ENCODE peak calls at places on chromosomes 16 and 17, in six cellular contexts. One of them, this sample, is unnamed.

GRCh38 chr16:13289515-13289914 is 388.1 kb downstream of the SHISA9 start:
- DNase-seq in SW480: no peak
- DNase-seq in bronchial epithelial cell: peak; percentile 17
- DNase-seq in astrocyte of the hippocampus: no peak
- DNase-seq in posterior cingulate gyrus: no peak
- DNase-seq in NK-92 treated with Interleukin-12 subunit alpha and Interleukin-12 subunit beta, amount 100 ng/mL, for 24 hours: no peak
- DNase-seq in this sample: no peak

GRCh38 chr17:31371511-31372097 is 19.9 kb upstream of the RAB11FIP4 start:
- DNase-seq in SW480: no peak
- DNase-seq in bronchial epithelial cell: peak; percentile 38
- DNase-seq in astrocyte of the hippocampus: no peak
- DNase-seq in posterior cingulate gyrus: no peak
- DNase-seq in NK-92 treated with Interleukin-12 subunit alpha and Interleukin-12 subunit beta, amount 100 ng/mL, for 24 hours: no peak
- DNase-seq in this sample: no peak

GRCh38 chr17:8799001-8799850 is at the start of gene MFSD6L:
- DNase-seq in SW480: peak; percentile 80
- DNase-seq in bronchial epithelial cell: no peak
- DNase-seq in astrocyte of the hippocampus: peak; percentile 18
- DNase-seq in posterior cingulate gyrus: no peak
- DNase-seq in NK-92 treated with Interleukin-12 subunit alpha and Interleukin-12 subunit beta, amount 100 ng/mL, for 24 hours: no peak
- DNase-seq in this sample: no peak

GRCh38 chr16:29316673-29317237 is 89.8 kb downstream of the NPIPB11 start:
- DNase-seq in SW480: no peak
- DNase-seq in bronchial epithelial cell: no peak
- DNase-seq in astrocyte of the hippocampus: peak; percentile 33
- DNase-seq in posterior cingulate gyrus: no peak
- DNase-seq in NK-92 treated with Interleukin-12 subunit alpha and Interleukin-12 subunit beta, amount 100 ng/mL, for 24 hours: no peak
- DNase-seq in this sample: no peak

GRCh38 chr17:76271669-76272540 is 6.8 kb downstream of the UBALD2 start:
- DNase-seq in SW480: no peak
- DNase-seq in bronchial epithelial cell: no peak
- DNase-seq in astrocyte of the hippocampus: no peak
- DNase-seq in posterior cingulate gyrus: no peak
- DNase-seq in NK-92 treated with Interleukin-12 subunit alpha and Interleukin-12 subunit beta, amount 100 ng/mL, for 24 hours: peak; percentile 79
- DNase-seq in this sample: peak; percentile 70

GRCh38 chr17:78315355-78316114 is 44.3 kb downstream of the SOCS3 start:
- DNase-seq in SW480: peak; percentile 53
- DNase-seq in bronchial epithelial cell: peak; percentile 92
- DNase-seq in astrocyte of the hippocampus: peak; percentile 93
- DNase-seq in posterior cingulate gyrus: no peak
- DNase-seq in NK-92 treated with Interleukin-12 subunit alpha and Interleukin-12 subunit beta, amount 100 ng/mL, for 24 hours: peak; percentile 42
- DNase-seq in this sample: no peak

GRCh38 chr17:18280766-18281165 is 20.3 kb downstream of the MIEF2 start:
- DNase-seq in SW480: no peak
- DNase-seq in bronchial epithelial cell: no peak
- DNase-seq in astrocyte of the hippocampus: peak; percentile 62
- DNase-seq in posterior cingulate gyrus: no peak
- DNase-seq in NK-92 treated with Interleukin-12 subunit alpha and Interleukin-12 subunit beta, amount 100 ng/mL, for 24 hours: no peak
- DNase-seq in this sample: no peak

GRCh38 chr17:72116692-72117469 is 3.9 kb upstream of the SOX9 start:
- DNase-seq in SW480: no peak
- DNase-seq in bronchial epithelial cell: no peak
- DNase-seq in astrocyte of the hippocampus: peak; percentile 76
- DNase-seq in posterior cingulate gyrus: no peak
- DNase-seq in NK-92 treated with Interleukin-12 subunit alpha and Interleukin-12 subunit beta, amount 100 ng/mL, for 24 hours: no peak
- DNase-seq in this sample: no peak

GRCh38 chr16:55501549-55502322 is 7.1 kb upstream of the LPCAT2 start:
- DNase-seq in SW480: peak; percentile 63
- DNase-seq in bronchial epithelial cell: peak; percentile 45
- DNase-seq in astrocyte of the hippocampus: no peak
- DNase-seq in posterior cingulate gyrus: no peak
- DNase-seq in NK-92 treated with Interleukin-12 subunit alpha and Interleukin-12 subunit beta, amount 100 ng/mL, for 24 hours: no peak
- DNase-seq in this sample: no peak

GRCh38 chr17:79461041-79461440 is 149.8 kb downstream of the RBFOX3 start:
- DNase-seq in SW480: peak; percentile 22
- DNase-seq in bronchial epithelial cell: peak; percentile 5
- DNase-seq in astrocyte of the hippocampus: peak; percentile 77
- DNase-seq in posterior cingulate gyrus: no peak
- DNase-seq in NK-92 treated with Interleukin-12 subunit alpha and Interleukin-12 subunit beta, amount 100 ng/mL, for 24 hours: no peak
- DNase-seq in this sample: no peak

GRCh38 chr16:35134471-35134870 is 1675.1 kb downstream of the TP53TG3F start:
- DNase-seq in SW480: no peak
- DNase-seq in bronchial epithelial cell: peak; percentile 97
- DNase-seq in astrocyte of the hippocampus: no peak
- DNase-seq in posterior cingulate gyrus: no peak
- DNase-seq in NK-92 treated with Interleukin-12 subunit alpha and Interleukin-12 subunit beta, amount 100 ng/mL, for 24 hours: no peak
- DNase-seq in this sample: no peak

GRCh38 chr16:254461-254860 is 19.8 kb downstream of the FAM234A start:
- DNase-seq in SW480: no peak
- DNase-seq in bronchial epithelial cell: no peak
- DNase-seq in astrocyte of the hippocampus: no peak
- DNase-seq in posterior cingulate gyrus: no peak
- DNase-seq in NK-92 treated with Interleukin-12 subunit alpha and Interleukin-12 subunit beta, amount 100 ng/mL, for 24 hours: no peak
- DNase-seq in this sample: no peak

GRCh38 chr16:64507240-64508024 is 614.4 kb downstream of the CDH11 start:
- DNase-seq in SW480: no peak
- DNase-seq in bronchial epithelial cell: no peak
- DNase-seq in astrocyte of the hippocampus: no peak
- DNase-seq in posterior cingulate gyrus: no peak
- DNase-seq in NK-92 treated with Interleukin-12 subunit alpha and Interleukin-12 subunit beta, amount 100 ng/mL, for 24 hours: no peak
- DNase-seq in this sample: no peak

GRCh38 chr16:68041783-68042182 is 18.7 kb downstream of the DUS2 start:
- DNase-seq in SW480: no peak
- DNase-seq in bronchial epithelial cell: no peak
- DNase-seq in astrocyte of the hippocampus: no peak
- DNase-seq in posterior cingulate gyrus: no peak
- DNase-seq in NK-92 treated with Interleukin-12 subunit alpha and Interleukin-12 subunit beta, amount 100 ng/mL, for 24 hours: no peak
- DNase-seq in this sample: no peak

GRCh38 chr17:60086822-60087591 is 8.3 kb upstream of the HEATR6 start:
- DNase-seq in SW480: no peak
- DNase-seq in bronchial epithelial cell: peak; percentile 33
- DNase-seq in astrocyte of the hippocampus: peak; percentile 29
- DNase-seq in posterior cingulate gyrus: no peak
- DNase-seq in NK-92 treated with Interleukin-12 subunit alpha and Interleukin-12 subunit beta, amount 100 ng/mL, for 24 hours: no peak
- DNase-seq in this sample: no peak

GRCh38 chr17:50571681-50572080 is 11.2 kb downstream of the CACNA1G start:
- DNase-seq in SW480: no peak
- DNase-seq in bronchial epithelial cell: no peak
- DNase-seq in astrocyte of the hippocampus: no peak
- DNase-seq in posterior cingulate gyrus: no peak
- DNase-seq in NK-92 treated with Interleukin-12 subunit alpha and Interleukin-12 subunit beta, amount 100 ng/mL, for 24 hours: no peak
- DNase-seq in this sample: no peak

GRCh38 chr17:64420143-64420670 is 28.7 kb upstream of the MILR1 start:
- DNase-seq in SW480: peak; percentile 83
- DNase-seq in bronchial epithelial cell: peak; percentile 61
- DNase-seq in astrocyte of the hippocampus: peak; percentile 82
- DNase-seq in posterior cingulate gyrus: no peak
- DNase-seq in NK-92 treated with Interleukin-12 subunit alpha and Interleukin-12 subunit beta, amount 100 ng/mL, for 24 hours: no peak
- DNase-seq in this sample: peak; percentile 64

GRCh38 chr17:82121660-82122629 is 23.9 kb upstream of the FASN start:
- DNase-seq in SW480: no peak
- DNase-seq in bronchial epithelial cell: no peak
- DNase-seq in astrocyte of the hippocampus: no peak
- DNase-seq in posterior cingulate gyrus: no peak
- DNase-seq in NK-92 treated with Interleukin-12 subunit alpha and Interleukin-12 subunit beta, amount 100 ng/mL, for 24 hours: no peak
- DNase-seq in this sample: no peak

This sample was measured in immature natural killer cell.